ENCODE peak calls at places on chromosomes 6 and 20, in six cellular contexts. O is K562, Z is H1, T is GM12878, K is HepG2, Q is HL-60. X is an unnamed sample.

GRCh38 chr20:31819083-31819784 is at the start of gene MYLK2:
- DNase-seq in O (no peak), T (no peak), K (no peak), Q (no peak), Z (no peak), X (no peak)

GRCh38 chr6:79498842-79499241 is 38.4 kb downstream of the LCA5 start:
- DNase-seq in O (no peak), T (no peak), K (no peak), Z (no peak), Q (no peak), X (no peak)

GRCh38 chr20:10711903-10712373 is 38.1 kb upstream of the JAG1 start:
- DNase-seq in K (peak), Q (no peak), T (no peak), O (no peak), Z (no peak), X (no peak)

GRCh38 chr20:23508896-23509579 is 18.1 kb downstream of the CST8 start:
- DNase-seq in O (no peak), Z (no peak), K (no peak), Q (no peak), T (no peak), X (no peak)

GRCh38 chr6:158357570-158358216 is 45.4 kb downstream of the TULP4 start:
- DNase-seq in O (no peak), K (no peak), Q (no peak), Z (no peak), T (peak), X (no peak)

GRCh38 chr6:169173532-169174268 is 79.9 kb downstream of the THBS2 start:
- DNase-seq in T (no peak), Z (no peak), O (no peak), Q (no peak), K (no peak), X (no peak)

GRCh38 chr20:2767768-2768631 is 32.4 kb downstream of the CPXM1 start:
- DNase-seq in Z (no peak), O (no peak), K (no peak), Q (no peak), T (no peak), X (peak)

GRCh38 chr20:60589624-60590023 is 631.4 kb downstream of the CDH26 start:
- DNase-seq in K (no peak), O (peak), T (no peak), Z (no peak), Q (no peak), X (no peak)

GRCh38 chr6:134416501-134417154 is 98.7 kb upstream of the SGK1 start:
- DNase-seq in Q (no peak), Z (no peak), K (no peak), O (peak), T (no peak), X (no peak)

GRCh38 chr6:43175676-43176422 is 4.8 kb downstream of the SRF start:
- DNase-seq in O (no peak), Q (no peak), K (no peak), T (no peak), Z (no peak), X (no peak)

GRCh38 chr6:95581073-95581472 is 3.7 kb downstream of the MANEA start:
- DNase-seq in T (no peak), Z (no peak), O (no peak), K (no peak), Q (no peak), X (peak)

GRCh38 chr20:49916146-49917002 is 1.0 kb upstream of the SPATA2 start:
- DNase-seq in Z (no peak), Q (no peak), K (peak), O (peak), T (no peak), X (no peak)

GRCh38 chr6:132198040-132198439 is 203.2 kb downstream of the MOXD1 start:
- DNase-seq in O (no peak), Z (no peak), T (no peak), Q (no peak), K (no peak), X (no peak)

GRCh38 chr6:134199848-134200606 is 117.9 kb downstream of the SGK1 start:
- DNase-seq in Z (no peak), T (no peak), Q (no peak), K (peak), O (no peak), X (no peak)

GRCh38 chr6:168326294-168327261 is 7.0 kb upstream of the DACT2 start:
- DNase-seq in K (peak), O (no peak), T (no peak), Z (peak), Q (no peak), X (no peak)

GRCh38 chr6:107822154-107823046 is 1.7 kb downstream of the SCML4 start:
- DNase-seq in Q (no peak), T (peak), O (no peak), K (no peak), Z (no peak), X (no peak)

DNA sequence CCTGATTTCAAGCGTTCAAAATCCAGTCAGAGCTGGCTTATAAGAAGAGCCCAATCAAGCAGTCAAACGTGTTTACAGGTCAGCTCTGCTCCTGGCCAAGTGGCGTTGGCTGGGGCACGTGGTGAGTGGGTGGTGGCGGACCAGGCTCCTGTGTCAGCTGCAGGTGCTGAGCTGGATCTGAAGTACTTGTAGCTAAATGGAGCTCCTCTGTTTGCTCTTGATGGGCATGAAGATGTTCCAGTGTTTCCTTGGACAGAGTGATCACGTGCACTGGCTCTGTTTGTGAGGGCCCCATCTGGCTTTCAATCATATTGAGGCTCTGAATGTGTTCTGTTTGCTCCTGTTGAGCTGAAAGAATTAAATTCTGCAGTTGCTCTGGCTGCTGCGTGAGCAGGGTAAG is 10.2 kb upstream of the MICAL1 start:
- DNase-seq in Z (no peak), K (no peak), T (no peak), O (no peak), Q (no peak), X (no peak)
- TF ChIP-seq GABPA in Z (no peak), K (no peak), T (no peak), O (no peak), Q (no peak), X (no peak)

GRCh38 chr20:62515826-62516225 is 40.0 kb upstream of the GATA5 start:
- DNase-seq in Z (no peak), K (no peak), T (no peak), Q (no peak), O (no peak), X (no peak)

GRCh38 chr20:62515280-62515679 is 39.5 kb upstream of the GATA5 start:
- DNase-seq in K (no peak), O (no peak), T (no peak), Q (no peak), Z (no peak), X (no peak)

GRCh38 chr20:62512812-62513211 is 37.0 kb upstream of the GATA5 start:
- DNase-seq in K (no peak), T (no peak), O (no peak), Q (no peak), Z (no peak), X (no peak)

GRCh38 chr20:62511915-62512610 is 36.3 kb upstream of the GATA5 start:
- DNase-seq in Z (no peak), O (no peak), T (no peak), Q (no peak), K (no peak), X (no peak)

DNA sequence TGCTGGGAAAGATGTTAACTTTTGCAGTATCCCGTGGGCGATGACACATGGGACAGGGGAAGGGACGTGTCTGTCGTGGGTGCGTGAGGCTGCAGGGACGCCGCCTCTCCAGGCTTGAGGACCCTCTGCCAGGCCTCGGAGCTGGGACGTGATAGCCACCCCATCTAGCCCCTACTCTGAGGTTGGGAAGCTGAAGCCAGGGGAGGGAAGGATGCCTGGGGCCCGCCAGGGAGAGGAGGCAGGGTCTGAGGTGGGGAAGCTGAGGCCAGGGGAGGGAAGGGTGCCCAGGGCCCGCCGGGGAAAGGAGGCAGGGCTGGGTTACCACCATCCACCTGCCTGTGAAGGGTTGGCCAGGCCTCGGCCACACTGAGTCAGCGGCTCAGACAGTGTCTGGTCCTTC is 38.2 kb upstream of the GATA5 start:
- DNase-seq in O (no peak), Q (no peak), T (no peak), Z (no peak), K (no peak), X (no peak)
- TF ChIP-seq GABPA in O (no peak), Q (no peak), T (no peak), Z (no peak), K (no peak), X (no peak)

GRCh38 chr6:124164363-124164762 is 360.7 kb downstream of the NKAIN2 start:
- DNase-seq in O (no peak), K (no peak), T (no peak), Q (no peak), Z (no peak), X (no peak)
- TF ChIP-seq GABPA in O (no peak), K (no peak), T (no peak), Q (no peak), Z (no peak), X (no peak)

GRCh38 chr6:14132244-14133220 is 15.0 kb downstream of the CD83 start:
- DNase-seq in K (peak), Z (no peak), Q (no peak), O (no peak), T (no peak), X (no peak)

GRCh38 chr6:14131579-14131978 is 14.0 kb downstream of the CD83 start:
- DNase-seq in Z (no peak), O (no peak), Q (no peak), T (no peak), K (no peak), X (no peak)

GRCh38 chr6:14128017-14128416 is 10.4 kb downstream of the CD83 start:
- DNase-seq in T (no peak), Z (no peak), K (no peak), O (no peak), Q (no peak), X (no peak)

GRCh38 chr6:14130431-14131075 is 13.0 kb downstream of the CD83 start:
- DNase-seq in T (no peak), Z (no peak), O (no peak), Q (no peak), K (no peak), X (no peak)

DNA sequence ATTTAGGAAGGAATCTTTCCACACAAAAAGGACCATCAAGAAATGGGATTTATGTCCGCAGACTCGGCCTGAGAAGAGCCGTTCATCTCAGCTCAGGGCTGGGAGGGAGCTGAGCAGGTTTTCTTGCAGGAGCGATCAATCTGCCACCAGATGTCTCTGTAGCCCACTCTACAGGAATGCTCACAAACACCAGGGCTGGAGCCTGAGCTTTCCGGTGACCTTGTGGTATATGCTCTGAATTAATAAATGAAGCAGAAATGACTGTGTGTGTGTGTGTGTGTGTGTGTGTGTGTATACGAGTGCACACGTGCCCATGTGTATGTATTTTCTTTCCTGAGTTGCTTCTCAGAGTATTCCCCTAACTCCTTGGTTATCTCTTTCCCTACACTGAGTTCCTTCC is 12.0 kb downstream of the CD83 start:
- DNase-seq in K (peak), Z (no peak), Q (no peak), T (no peak), O (peak), X (peak)
- TF ChIP-seq GABPA in K (no peak), Z (no peak), Q (no peak), T (no peak), O (no peak), X (no peak)

DNA sequence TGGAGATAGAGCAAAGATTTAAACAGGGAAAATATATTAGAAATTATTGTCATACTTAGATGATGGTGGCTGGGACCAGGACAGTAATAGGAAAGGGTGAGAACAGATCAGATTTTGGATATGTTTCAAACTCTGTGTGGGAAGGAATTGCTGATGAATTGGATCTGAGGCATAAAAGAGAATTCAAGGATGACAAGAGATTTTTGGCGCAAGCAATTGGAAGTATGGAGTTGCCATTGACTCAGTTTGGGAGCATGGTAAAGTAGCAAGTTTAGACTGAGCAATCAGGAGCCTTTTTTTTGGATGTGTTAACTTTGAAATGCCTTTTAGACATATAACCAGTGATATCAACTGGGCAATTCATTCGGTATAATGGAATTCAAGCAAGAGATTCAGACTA is 14.4 kb downstream of the TAB2 start:
- DNase-seq in Z (no peak), O (no peak), K (no peak), T (no peak), Q (no peak), X (no peak)
- TF ChIP-seq GABPA in Z (no peak), O (no peak), K (no peak), T (no peak), Q (no peak), X (no peak)

GRCh38 chr20:43842126-43843020 is 72.3 kb upstream of the TOX2 start:
- DNase-seq in Q (no peak), K (no peak), Z (peak), O (no peak), T (no peak), X (no peak)

GRCh38 chr20:43837856-43838702 is 76.6 kb upstream of the TOX2 start:
- DNase-seq in Z (peak), T (no peak), Q (no peak), K (no peak), O (no peak), X (no peak)

GRCh38 chr20:43839793-43840199 is 74.9 kb upstream of the TOX2 start:
- DNase-seq in K (no peak), O (no peak), Q (no peak), Z (peak), T (no peak), X (no peak)

GRCh38 chr20:43838703-43839060 is 76.0 kb upstream of the TOX2 start:
- DNase-seq in K (no peak), T (no peak), Q (no peak), O (no peak), Z (peak), X (no peak)

DNA sequence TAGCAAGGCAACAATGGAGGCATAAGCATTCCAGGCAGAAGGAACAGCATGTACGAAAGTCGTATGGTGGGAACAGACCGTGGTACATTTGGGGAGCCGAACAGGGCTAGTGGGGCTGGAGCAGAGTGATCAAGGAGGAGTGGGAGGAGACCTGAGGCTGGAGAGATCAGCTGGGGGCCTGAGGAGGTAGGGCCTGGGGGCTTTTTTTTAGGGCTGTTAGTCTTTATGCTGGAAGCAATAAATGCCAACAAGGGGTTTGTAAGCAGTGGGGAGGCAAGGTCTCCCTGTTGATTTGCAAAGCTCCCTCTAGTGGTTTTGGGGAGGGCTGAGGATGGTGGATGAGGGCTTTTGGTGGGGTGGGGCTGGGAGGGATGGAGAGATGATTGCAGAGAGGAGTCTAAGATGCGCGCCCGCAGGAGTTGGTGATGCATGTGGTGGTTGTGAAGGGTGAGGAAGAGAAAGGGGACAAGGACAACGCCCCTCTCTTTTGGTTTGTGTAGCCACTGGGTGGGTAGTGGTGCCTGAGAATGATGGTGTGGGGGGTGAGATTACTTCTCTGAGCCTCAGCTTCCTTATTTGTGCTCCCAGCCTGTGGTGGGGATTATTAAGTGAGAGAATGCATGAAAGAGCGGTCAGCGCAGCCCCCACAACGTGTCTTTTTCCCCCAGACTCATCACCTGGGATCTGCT is 74.1 kb upstream of the TOX2 start:
- DNase-seq in Z (peak), O (peak), K (peak), Q (no peak), T (no peak), X (peak)
- TF ChIP-seq GABPA in Z (no peak), O (no peak), K (no peak), Q (no peak), T (no peak), X (no peak)

GRCh38 chr6:74320715-74321114 is 624.7 kb downstream of the CD109 start:
- DNase-seq in O (no peak), T (no peak), Q (no peak), K (no peak), Z (no peak), X (no peak)
- TF ChIP-seq GABPA in O (no peak), T (no peak), Q (no peak), K (no peak), Z (no peak), X (no peak)

GRCh38 chr20:16624106-16624505 is 50.9 kb upstream of the KIF16B start:
- DNase-seq in Q (no peak), T (no peak), O (no peak), K (peak), Z (no peak), X (no peak)
- TF ChIP-seq GABPA in Q (no peak), T (no peak), O (no peak), K (no peak), Z (no peak), X (no peak)

X was measured in SK-N-SH.